ENCODE peak calls at places on chromosome 5, in ten cellular contexts. P, J, B, U, R, Y, W, H, O and X are unnamed samples.

GRCh38 chr5:61631438-61631941 is 299.4 kb downstream of the ZSWIM6 start:
- DNase-seq in P (no peak), J (no peak), B (peak; percentile 13), U (peak; percentile 56), R (no peak), Y (peak; percentile 71), W (no peak), H (peak; percentile 44), O (no peak), X (peak; percentile 23)

GRCh38 chr5:139299477-139299876 is 5.9 kb downstream of the MATR3 start:
- DNase-seq in P (no peak), J (no peak), B (no peak), U (no peak), R (no peak), Y (no peak), W (no peak), H (no peak), O (no peak), X (no peak)

GRCh38 chr5:122077451-122078115 is 476 bp downstream of the LOX start:
- DNase-seq in P (no peak), J (peak; percentile 65), B (no peak), U (peak; percentile 89), R (no peak), Y (no peak), W (no peak), H (peak; percentile 47), O (no peak), X (peak; percentile 64)

GRCh38 chr5:172002840-172003512 is 3.5 kb downstream of the FBXW11 start:
- DNase-seq in P (no peak), J (no peak), B (no peak), U (no peak), R (no peak), Y (no peak), W (no peak), H (no peak), O (no peak), X (no peak)

GRCh38 chr5:157464518-157465171 is 4.6 kb downstream of the NIPAL4 start:
- DNase-seq in P (peak; percentile 14), J (peak; percentile 94), B (no peak), U (no peak), R (peak; percentile 90), Y (no peak), W (peak; percentile 60), H (peak; percentile 82), O (peak; percentile 88), X (no peak)

GRCh38 chr5:7857918-7858632 is 7.1 kb upstream of the CFAP90 start:
- DNase-seq in P (no peak), J (no peak), B (no peak), U (no peak), R (no peak), Y (no peak), W (no peak), H (no peak), O (no peak), X (no peak)

GRCh38 chr5:179405426-179406030 is 60.3 kb upstream of the ADAMTS2 start:
- DNase-seq in P (no peak), J (no peak), B (no peak), U (no peak), R (no peak), Y (no peak), W (no peak), H (no peak), O (no peak), X (no peak)

GRCh38 chr5:158880514-158881001 is 219.2 kb downstream of the EBF1 start:
- DNase-seq in P (no peak), J (no peak), B (peak; percentile 40), U (peak; percentile 52), R (no peak), Y (no peak), W (no peak), H (peak; percentile 4), O (no peak), X (no peak)

GRCh38 chr5:142957528-142957927 is 187.4 kb downstream of the ARHGAP26 start:
- DNase-seq in P (no peak), J (no peak), B (no peak), U (no peak), R (no peak), Y (no peak), W (no peak), H (no peak), O (no peak), X (no peak)

GRCh38 chr5:178068293-178068692 is 45.0 kb upstream of the N4BP3 start:
- DNase-seq in P (no peak), J (no peak), B (peak; percentile 7), U (peak; percentile 28), R (no peak), Y (no peak), W (no peak), H (no peak), O (no peak), X (peak; percentile 13)

GRCh38 chr5:179393078-179393477 is 47.8 kb upstream of the ADAMTS2 start:
- DNase-seq in P (no peak), J (peak; percentile 93), B (no peak), U (no peak), R (no peak), Y (no peak), W (no peak), H (peak; percentile 70), O (peak; percentile 49), X (no peak)